ENCODE peak calls at places on chromosomes 12 and 14, in ten cellular contexts. E is stimulated activated CD4-positive, alpha-beta T cell treated with anti-CD3 and anti-CD28 coated beads, Interleukin-15, amount 100 ng/mL, for 1 hour; R is activated naive CD4-positive, alpha-beta T cell treated with anti-CD3 and anti-CD28 coated beads for 36 hours; O is HuH-7.5; X is tibial artery; Q is ELF-1; A is naive B cell; H is central memory CD8-positive, alpha-beta T cell; M is globus pallidus; F is activated effector memory CD4-positive, alpha-beta T cell treated with Interleukin-2 at 50 U/mL for 16 hours. P is an unnamed sample.

GRCh38 chr14:36054353-36055051 is 122.0 kb downstream of the PTCSC3 start:
- DNase-seq in E (no peak), R (no peak), O (no peak), X (no peak), Q (no peak), A (no peak), H (no peak), M (no peak), F (no peak), P (no peak)

GRCh38 chr12:26150737-26151450 is 26.1 kb upstream of the BHLHE41 start:
- DNase-seq in E (no peak), R (no peak), O (no peak), X (no peak), Q (no peak), A (no peak), H (no peak), M (no peak), F (no peak), P (no peak)

GRCh38 chr14:51652168-51653095 is 722 bp downstream of the FRMD6 start:
- DNase-seq in E (peak; percentile 5), R (peak; percentile 38), O (peak; percentile 32), X (peak; percentile 37), Q (peak; percentile 61), A (no peak), H (peak; percentile 15), M (peak; percentile 35), F (no peak), P (peak; percentile 58)

GRCh38 chr12:9198012-9198411 is 10.2 kb downstream of the PZP start:
- DNase-seq in E (no peak), R (no peak), O (no peak), X (no peak), Q (no peak), A (no peak), H (no peak), M (no peak), F (no peak), P (no peak)

GRCh38 chr14:41230683-41231082 is 376.0 kb upstream of the LRFN5 start:
- DNase-seq in E (no peak), R (no peak), O (peak; percentile 2), X (no peak), Q (no peak), A (no peak), H (no peak), M (no peak), F (no peak), P (no peak)

GRCh38 chr14:87995500-87996275 is 2.7 kb upstream of the GALC start:
- DNase-seq in E (no peak), R (no peak), O (no peak), X (no peak), Q (no peak), A (no peak), H (no peak), M (no peak), F (no peak), P (no peak)

GRCh38 chr12:103647267-103647666 is 60.2 kb downstream of the STAB2 start:
- DNase-seq in E (no peak), R (no peak), O (no peak), X (no peak), Q (no peak), A (no peak), H (no peak), M (no peak), F (no peak), P (no peak)

GRCh38 chr12:65170245-65170881 is 980 bp downstream of the LEMD3 start:
- DNase-seq in E (peak; percentile 32), R (peak; percentile 75), O (peak; percentile 60), X (peak; percentile 46), Q (peak; percentile 85), A (peak; percentile 57), H (peak; percentile 43), M (peak; percentile 42), F (peak; percentile 33), P (peak; percentile 79)

GRCh38 chr14:104440297-104440956 is 139.1 kb upstream of the C14orf180 start:
- DNase-seq in E (no peak), R (no peak), O (no peak), X (no peak), Q (no peak), A (no peak), H (no peak), M (no peak), F (no peak), P (no peak)

GRCh38 chr12:124992874-124993567 is 424 bp upstream of the BRI3BP start:
- DNase-seq in E (peak; percentile 54), R (peak; percentile 97), O (peak; percentile 77), X (no peak), Q (peak; percentile 86), A (peak; percentile 79), H (peak; percentile 57), M (peak; percentile 37), F (peak; percentile 74), P (peak; percentile 97)

P was measured in activated CD8-positive, alpha-beta T cell treated with anti-CD3 and anti-CD28 coated beads for 36 hours.